ENCODE peak calls at places on chromosomes 7 and 10, in ten cellular contexts. One of them, this sample, is unnamed.

GRCh38 chr10:133373104-133373624 is at the start of gene ECHS1:
- DNase-seq in KBM-7: peak; percentile 86
- DNase-seq in CD8-positive, alpha-beta memory T cell: peak; percentile 91
- DNase-seq in putamen: peak; percentile 94
- DNase-seq in GM04504: peak; percentile 82
- DNase-seq in NCI-H82: peak; percentile 94
- DNase-seq in lower leg skin: peak; percentile 98
- DNase-seq in pancreas: peak; percentile 99
- DNase-seq in dorsolateral prefrontal cortex: peak; percentile 97
- DNase-seq in naive thymus-derived CD8-positive, alpha-beta T cell: peak; percentile 90
- DNase-seq in this sample: peak; percentile 97

GRCh38 chr10:4260483-4260882 is 475.5 kb upstream of the KLF6 start:
- DNase-seq in pancreas: no peak
- DNase-seq in KBM-7: no peak
- DNase-seq in CD8-positive, alpha-beta memory T cell: no peak
- DNase-seq in naive thymus-derived CD8-positive, alpha-beta T cell: no peak
- DNase-seq in GM04504: no peak
- DNase-seq in putamen: no peak
- DNase-seq in lower leg skin: no peak
- DNase-seq in NCI-H82: no peak
- DNase-seq in dorsolateral prefrontal cortex: no peak
- DNase-seq in this sample: no peak

GRCh38 chr7:41742619-41743018 is 39.7 kb upstream of the INHBA start:
- DNase-seq in pancreas: no peak
- DNase-seq in naive thymus-derived CD8-positive, alpha-beta T cell: no peak
- DNase-seq in CD8-positive, alpha-beta memory T cell: no peak
- DNase-seq in dorsolateral prefrontal cortex: no peak
- DNase-seq in lower leg skin: no peak
- DNase-seq in GM04504: no peak
- DNase-seq in KBM-7: no peak
- DNase-seq in NCI-H82: no peak
- DNase-seq in putamen: no peak
- DNase-seq in this sample: no peak

GRCh38 chr10:27600915-27601314 is 96.8 kb downstream of the RAB18 start:
- DNase-seq in dorsolateral prefrontal cortex: no peak
- DNase-seq in putamen: no peak
- DNase-seq in GM04504: no peak
- DNase-seq in KBM-7: no peak
- DNase-seq in lower leg skin: no peak
- DNase-seq in CD8-positive, alpha-beta memory T cell: no peak
- DNase-seq in pancreas: no peak
- DNase-seq in NCI-H82: peak; percentile 43
- DNase-seq in naive thymus-derived CD8-positive, alpha-beta T cell: no peak
- DNase-seq in this sample: no peak

GRCh38 chr10:47136866-47137265 is 163.1 kb upstream of the GDF10 start:
- DNase-seq in lower leg skin: no peak
- DNase-seq in GM04504: no peak
- DNase-seq in KBM-7: no peak
- DNase-seq in CD8-positive, alpha-beta memory T cell: no peak
- DNase-seq in pancreas: no peak
- DNase-seq in naive thymus-derived CD8-positive, alpha-beta T cell: no peak
- DNase-seq in putamen: peak; percentile 16
- DNase-seq in dorsolateral prefrontal cortex: no peak
- DNase-seq in NCI-H82: no peak
- DNase-seq in this sample: no peak

GRCh38 chr10:72084094-72084459 is 4.3 kb downstream of the SPOCK2 start:
- DNase-seq in NCI-H82: no peak
- DNase-seq in pancreas: no peak
- DNase-seq in KBM-7: no peak
- DNase-seq in putamen: no peak
- DNase-seq in naive thymus-derived CD8-positive, alpha-beta T cell: peak; percentile 80
- DNase-seq in CD8-positive, alpha-beta memory T cell: peak; percentile 53
- DNase-seq in dorsolateral prefrontal cortex: no peak
- DNase-seq in GM04504: no peak
- DNase-seq in lower leg skin: peak; percentile 59
- DNase-seq in this sample: no peak

GRCh38 chr10:58577394-58577793 is 64.7 kb downstream of the BICC1 start:
- DNase-seq in CD8-positive, alpha-beta memory T cell: no peak
- DNase-seq in NCI-H82: no peak
- DNase-seq in KBM-7: peak; percentile 69
- DNase-seq in pancreas: no peak
- DNase-seq in putamen: no peak
- DNase-seq in GM04504: peak; percentile 50
- DNase-seq in naive thymus-derived CD8-positive, alpha-beta T cell: no peak
- DNase-seq in dorsolateral prefrontal cortex: no peak
- DNase-seq in lower leg skin: no peak
- DNase-seq in this sample: no peak

GRCh38 chr10:121598261-121599249 is at the start of gene FGFR2:
- DNase-seq in KBM-7: peak; percentile 75
- DNase-seq in naive thymus-derived CD8-positive, alpha-beta T cell: no peak
- DNase-seq in CD8-positive, alpha-beta memory T cell: peak; percentile 4
- DNase-seq in pancreas: peak; percentile 91
- DNase-seq in putamen: peak; percentile 88
- DNase-seq in dorsolateral prefrontal cortex: peak; percentile 85
- DNase-seq in lower leg skin: peak; percentile 95
- DNase-seq in GM04504: peak; percentile 12
- DNase-seq in NCI-H82: peak; percentile 86
- DNase-seq in this sample: peak; percentile 92

GRCh38 chr10:62426086-62426485 is 51.9 kb downstream of the ZNF365 start:
- DNase-seq in lower leg skin: no peak
- DNase-seq in GM04504: no peak
- DNase-seq in pancreas: no peak
- DNase-seq in CD8-positive, alpha-beta memory T cell: no peak
- DNase-seq in putamen: peak; percentile 66
- DNase-seq in dorsolateral prefrontal cortex: no peak
- DNase-seq in KBM-7: no peak
- DNase-seq in NCI-H82: no peak
- DNase-seq in naive thymus-derived CD8-positive, alpha-beta T cell: no peak
- DNase-seq in this sample: no peak

GRCh38 chr7:50667789-50668226 is 102.6 kb upstream of the DDC start:
- DNase-seq in GM04504: no peak
- DNase-seq in naive thymus-derived CD8-positive, alpha-beta T cell: no peak
- DNase-seq in KBM-7: no peak
- DNase-seq in NCI-H82: no peak
- DNase-seq in pancreas: no peak
- DNase-seq in putamen: no peak
- DNase-seq in CD8-positive, alpha-beta memory T cell: no peak
- DNase-seq in dorsolateral prefrontal cortex: no peak
- DNase-seq in lower leg skin: no peak
- DNase-seq in this sample: no peak

GRCh38 chr10:30701471-30702173 is 72.1 kb upstream of the LYZL2 start:
- DNase-seq in CD8-positive, alpha-beta memory T cell: peak; percentile 40
- DNase-seq in GM04504: no peak
- DNase-seq in dorsolateral prefrontal cortex: no peak
- DNase-seq in pancreas: no peak
- DNase-seq in naive thymus-derived CD8-positive, alpha-beta T cell: peak; percentile 77
- DNase-seq in lower leg skin: peak; percentile 76
- DNase-seq in putamen: no peak
- DNase-seq in KBM-7: peak; percentile 58
- DNase-seq in NCI-H82: peak; percentile 2
- DNase-seq in this sample: no peak

GRCh38 chr10:251982-252582 is 116.8 kb downstream of the ZMYND11 start:
- DNase-seq in pancreas: no peak
- DNase-seq in lower leg skin: no peak
- DNase-seq in KBM-7: no peak
- DNase-seq in NCI-H82: no peak
- DNase-seq in dorsolateral prefrontal cortex: no peak
- DNase-seq in naive thymus-derived CD8-positive, alpha-beta T cell: no peak
- DNase-seq in CD8-positive, alpha-beta memory T cell: no peak
- DNase-seq in putamen: peak; percentile 22
- DNase-seq in GM04504: no peak
- DNase-seq in this sample: no peak

GRCh38 chr10:88661018-88661417 is 3.2 kb upstream of the LIPF start:
- DNase-seq in GM04504: no peak
- DNase-seq in pancreas: no peak
- DNase-seq in lower leg skin: no peak
- DNase-seq in dorsolateral prefrontal cortex: no peak
- DNase-seq in KBM-7: no peak
- DNase-seq in naive thymus-derived CD8-positive, alpha-beta T cell: no peak
- DNase-seq in putamen: no peak
- DNase-seq in CD8-positive, alpha-beta memory T cell: no peak
- DNase-seq in NCI-H82: no peak
- DNase-seq in this sample: no peak